ENCODE peak calls at places on chromosomes 3 and 15, in six cellular contexts. J is tibial nerve, C is bronchial epithelial cell, U is psoas muscle, M is aorta, P is GM23338. N is an unnamed sample.

GRCh38 chr3:175704366-175705041 is 845.4 kb downstream of the NAALADL2 start:
- DNase-seq in J (no peak), C (no peak), U (no peak), M (no peak), P (no peak), N (no peak)

GRCh38 chr15:92930776-92931175 is 30.7 kb downstream of the CHD2 start:
- DNase-seq in J (no peak), C (peak; percentile 45), U (no peak), M (no peak), P (no peak), N (no peak)

GRCh38 chr15:60476713-60477112 is 2.2 kb downstream of the ICE2 start:
- DNase-seq in J (no peak), C (no peak), U (no peak), M (no peak), P (no peak), N (no peak)

GRCh38 chr15:81018197-81018596 is 17.5 kb downstream of the TLNRD1 start:
- DNase-seq in J (no peak), C (no peak), U (no peak), M (no peak), P (no peak), N (no peak)

GRCh38 chr3:83649692-83650091 is 1309.1 kb upstream of the CADM2 start:
- DNase-seq in J (no peak), C (no peak), U (no peak), M (peak; percentile 37), P (no peak), N (no peak)

GRCh38 chr3:119831022-119831421 is 49.1 kb downstream of the NR1I2 start:
- DNase-seq in J (no peak), C (no peak), U (no peak), M (no peak), P (peak; percentile 53), N (no peak)

GRCh38 chr3:122011396-122011795 is 10.7 kb downstream of the ILDR1 start:
- DNase-seq in J (no peak), C (no peak), U (no peak), M (no peak), P (no peak), N (no peak)

GRCh38 chr15:73712107-73712506 is 27.9 kb downstream of the CD276 start:
- DNase-seq in J (no peak), C (no peak), U (no peak), M (no peak), P (peak; percentile 46), N (no peak)

GRCh38 chr3:111282024-111282423 is 210.4 kb downstream of the NECTIN3 start:
- DNase-seq in J (no peak), C (no peak), U (no peak), M (no peak), P (no peak), N (no peak)

GRCh38 chr3:146195605-146196004 is 34.6 kb upstream of the PLOD2 start:
- DNase-seq in J (no peak), C (no peak), U (no peak), M (no peak), P (no peak), N (no peak)

GRCh38 chr3:138180375-138181029 is 5.8 kb upstream of the DBR1 start:
- DNase-seq in J (no peak), C (peak; percentile 49), U (no peak), M (no peak), P (peak; percentile 53), N (no peak)

GRCh38 chr15:99445272-99445850 is 120.4 kb upstream of the MEF2A start:
- DNase-seq in J (no peak), C (no peak), U (no peak), M (no peak), P (no peak), N (peak; percentile 56)

GRCh38 chr3:48299746-48300361 is 33.6 kb downstream of the SPINK8 start:
- DNase-seq in J (no peak), C (no peak), U (no peak), M (no peak), P (no peak), N (no peak)
- H3K4me3 ChIP-seq in J (peak overlapping the region; percentile 69), C (no peak overlapping the region), U (peak overlapping the region; percentile 90), M (no peak overlapping the region), P (peak overlapping the region; percentile 79), N (no peak overlapping the region)

DNA sequence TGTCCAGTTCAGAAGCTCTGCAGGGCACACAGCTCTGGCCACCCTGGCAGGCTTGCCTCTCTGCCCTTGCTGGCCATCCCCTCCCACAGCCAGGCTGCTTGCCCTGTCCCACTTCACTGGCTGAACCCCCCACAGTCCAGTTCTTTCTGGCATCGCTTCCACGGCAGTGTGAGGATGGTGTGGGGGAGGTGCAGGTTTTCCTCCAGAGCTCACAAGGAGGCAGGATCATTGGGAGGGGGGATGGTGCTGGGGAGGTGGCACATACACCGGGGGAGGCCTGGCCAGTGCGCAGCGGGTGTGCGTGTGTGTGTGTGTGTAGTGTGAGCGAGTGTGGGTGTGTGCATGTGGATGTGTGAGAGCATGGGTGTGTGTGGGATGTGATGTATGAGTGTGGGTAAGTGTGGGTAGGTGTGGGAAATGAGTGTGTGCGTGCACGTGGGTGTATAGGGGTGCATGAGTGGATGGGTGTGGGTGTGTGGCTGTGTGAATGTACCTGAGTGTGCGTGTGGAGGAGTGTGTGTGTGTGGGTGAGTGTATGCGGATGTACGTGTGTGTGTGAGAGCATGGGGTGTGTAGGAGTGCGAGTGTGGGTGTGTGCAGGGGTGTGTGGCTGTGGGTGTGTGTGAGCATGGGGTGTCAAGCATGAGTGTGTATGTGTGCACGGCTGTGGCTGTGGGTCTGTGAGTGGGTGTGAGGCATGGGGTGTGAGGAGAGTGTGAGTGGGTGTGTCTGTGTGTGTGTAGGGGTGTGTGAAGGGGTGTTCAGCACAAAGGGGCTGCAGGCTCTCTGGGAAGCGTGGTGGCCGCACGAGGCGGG is 155.1 kb downstream of the NSMCE3 start:
- DNase-seq in J (no peak), C (no peak), U (no peak), M (no peak), P (no peak), N (no peak)
- H3K4me3 ChIP-seq in J (peak overlapping the region; percentile 47), C (no peak overlapping the region), U (no peak overlapping the region), M (no peak overlapping the region), P (no peak overlapping the region), N (no peak overlapping the region)

DNA sequence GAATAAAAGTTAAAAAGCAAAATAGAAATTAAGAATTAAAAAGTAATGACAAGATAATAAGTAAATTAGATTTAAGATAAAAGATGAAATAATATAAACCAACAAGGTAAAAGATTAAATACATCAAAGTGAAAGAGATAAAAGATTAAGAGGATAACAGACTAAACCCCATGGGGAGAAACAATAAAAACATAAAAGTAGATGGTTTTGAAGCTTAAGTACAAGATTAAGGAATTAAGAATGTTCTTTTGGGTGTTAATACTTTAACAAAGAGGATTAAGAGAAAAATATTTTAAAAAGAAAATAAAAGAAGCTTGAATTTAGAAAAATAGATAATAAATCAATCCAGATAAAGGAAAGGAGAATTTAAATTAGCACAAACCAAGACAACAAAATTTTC is 85.4 kb downstream of the SQOR start:
- DNase-seq in J (no peak), C (no peak), U (no peak), M (no peak), P (no peak), N (no peak)
- H3K4me3 ChIP-seq in J (no peak overlapping the region), C (no peak overlapping the region), U (no peak overlapping the region), M (no peak overlapping the region), P (no peak overlapping the region), N (no peak overlapping the region)

GRCh38 chr3:126473292-126474168 is 2.2 kb downstream of the ZXDC start:
- DNase-seq in J (no peak), C (no peak), U (peak; percentile 14), M (peak; percentile 28), P (no peak), N (no peak)

GRCh38 chr3:126469479-126469878 is 6.2 kb downstream of the ZXDC start:
- DNase-seq in J (no peak), C (no peak), U (peak; percentile 40), M (peak; percentile 56), P (no peak), N (no peak)

GRCh38 chr3:126474498-126475410 is 937 bp downstream of the ZXDC start:
- DNase-seq in J (no peak), C (peak; percentile 23), U (peak; percentile 79), M (peak; percentile 83), P (peak; percentile 65), N (peak; percentile 89)

GRCh38 chr3:126475411-126476114 is at the start of gene ZXDC:
- DNase-seq in J (peak; percentile 78), C (peak; percentile 80), U (peak; percentile 98), M (peak; percentile 98), P (peak; percentile 89), N (peak; percentile 98)

DNA sequence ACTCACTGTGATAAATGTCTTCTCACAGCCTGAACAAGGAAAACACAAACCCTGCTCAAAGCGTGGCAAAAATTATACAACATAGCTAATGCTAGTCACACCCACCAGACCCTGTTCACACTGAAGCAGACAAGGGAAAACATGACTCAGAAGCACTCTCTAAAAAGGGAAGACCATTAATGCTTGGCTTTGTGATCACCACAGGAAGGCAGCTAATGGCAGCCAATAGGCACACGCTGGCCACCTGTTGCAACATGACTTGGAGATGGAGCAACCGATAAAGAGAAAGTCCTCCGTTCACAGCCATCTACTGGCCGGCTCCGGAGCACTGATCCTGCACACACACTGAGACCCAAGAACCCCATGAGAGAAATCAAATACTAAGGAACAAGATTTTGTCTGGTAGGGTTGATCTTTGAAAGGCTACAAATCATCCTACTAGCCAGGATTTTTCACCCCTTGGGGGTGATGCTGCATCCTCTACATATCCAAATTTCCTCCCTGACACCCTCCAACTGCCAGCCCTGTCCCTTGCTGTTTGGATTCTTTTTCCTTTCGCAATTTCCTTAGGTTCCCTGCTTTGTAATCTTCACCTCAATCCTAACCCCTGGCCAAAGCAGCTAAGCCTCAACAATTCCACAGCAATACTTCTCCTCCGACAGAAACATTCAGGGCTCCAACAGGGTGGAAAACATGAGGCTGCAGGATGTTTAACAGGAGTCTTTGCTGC is 3.2 kb downstream of the ZXDC start:
- DNase-seq in J (peak; percentile 78), C (peak; percentile 96), U (peak; percentile 92), M (peak; percentile 90), P (no peak), N (peak; percentile 85)
- H3K4me3 ChIP-seq in J (peak overlapping the region; percentile 90), C (peak overlapping the region; percentile 13), U (peak overlapping the region; percentile 87), M (no peak overlapping the region), P (peak overlapping the region; percentile 85), N (no peak overlapping the region)

GRCh38 chr3:46811615-46812236 is 51.5 kb downstream of the MYL3 start:
- DNase-seq in J (no peak), C (no peak), U (no peak), M (peak; percentile 75), P (peak; percentile 91), N (no peak)

DNA sequence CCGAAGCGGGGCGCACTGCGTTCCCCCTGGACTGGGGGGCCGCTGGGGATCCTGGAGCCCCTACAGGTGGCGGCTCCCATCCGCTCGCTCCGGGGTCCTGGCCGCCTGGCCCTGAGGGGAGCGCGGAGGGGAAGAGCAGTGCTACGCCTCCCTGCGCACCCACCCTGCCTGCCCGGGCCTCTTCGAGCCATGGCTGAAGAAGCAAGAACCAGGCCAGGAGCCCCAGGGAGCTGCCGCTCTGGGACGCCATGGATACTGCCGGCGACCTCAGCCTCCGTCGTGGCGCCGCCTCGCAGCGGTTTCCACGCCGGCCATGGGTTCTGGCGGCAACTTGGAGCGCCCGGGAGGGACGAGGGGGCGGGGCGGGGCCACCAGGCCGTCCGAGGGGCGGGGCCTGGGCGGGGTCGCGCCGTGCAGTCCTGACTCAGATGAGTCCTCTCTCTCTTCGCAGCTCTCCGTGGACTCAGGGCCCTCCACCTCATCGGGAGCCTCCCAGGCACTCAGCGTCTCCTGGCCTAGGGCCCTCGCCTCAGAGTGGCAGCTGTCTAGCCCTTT is 50.9 kb downstream of the MYL3 start:
- DNase-seq in J (no peak), C (peak; percentile 62), U (peak; percentile 80), M (peak; percentile 92), P (peak; percentile 88), N (peak; percentile 33)
- H3K4me3 ChIP-seq in J (peak overlapping the region; percentile 44), C (peak overlapping the region; percentile 31), U (peak overlapping the region; percentile 58), M (peak overlapping the region; percentile 35), P (peak overlapping the region; percentile 83), N (no peak overlapping the region)

GRCh38 chr3:63976166-63976861 is 47.0 kb downstream of the PSMD6 start:
- DNase-seq in J (peak; percentile 76), C (peak; percentile 97), U (no peak), M (no peak), P (no peak), N (no peak)
- H3K4me3 ChIP-seq in J (no peak overlapping the region), C (no peak overlapping the region), U (no peak overlapping the region), M (no peak overlapping the region), P (no peak overlapping the region), N (no peak overlapping the region)

GRCh38 chr3:163809540-163809993 is 1268.7 kb downstream of the SI start:
- DNase-seq in J (no peak), C (no peak), U (no peak), M (no peak), P (peak; percentile 20), N (no peak)
- H3K4me3 ChIP-seq in J (no peak overlapping the region), C (no peak overlapping the region), U (no peak overlapping the region), M (no peak overlapping the region), P (no peak overlapping the region), N (no peak overlapping the region)